ENCODE peak calls at places on chromosomes 6 and 20, in four cellular contexts. A, Q, R and U are unnamed samples.

GRCh38 chr6:117481278-117481925 is 1.1 kb upstream of the DCBLD1 start:
- DNase-seq in A (no peak), Q (peak; percentile 84), R (peak; percentile 41), U (peak; percentile 17)

GRCh38 chr6:13267142-13267621 is 61.2 kb downstream of the TBC1D7 start:
- DNase-seq in A (no peak), Q (no peak), R (no peak), U (no peak)

GRCh38 chr6:102746941-102747340 is 1353.4 kb downstream of the GRIK2 start:
- DNase-seq in A (no peak), Q (no peak), R (no peak), U (no peak)

GRCh38 chr20:24273251-24273650 is 196.2 kb upstream of the SYNDIG1 start:
- DNase-seq in A (no peak), Q (no peak), R (no peak), U (no peak)

GRCh38 chr6:73349311-73349710 is 4.8 kb downstream of the DPPA5 start:
- DNase-seq in A (no peak), Q (no peak), R (peak; percentile 93), U (no peak)

GRCh38 chr20:22687676-22688360 is 103.4 kb upstream of the FOXA2 start:
- DNase-seq in A (no peak), Q (no peak), R (no peak), U (no peak)

GRCh38 chr6:142518761-142519160 is 217.0 kb downstream of the ADGRG6 start:
- DNase-seq in A (no peak), Q (no peak), R (no peak), U (no peak)

GRCh38 chr6:10410214-10410873 is 4.5 kb downstream of the TFAP2A start:
- DNase-seq in A (no peak), Q (no peak), R (peak; percentile 39), U (no peak)

GRCh38 chr6:54515713-54516112 is 207.5 kb downstream of the TINAG start:
- DNase-seq in A (no peak), Q (no peak), R (no peak), U (no peak)

GRCh38 chr20:60255866-60256265 is 297.6 kb downstream of the CDH26 start:
- DNase-seq in A (no peak), Q (no peak), R (no peak), U (no peak)

GRCh38 chr6:5398530-5398929 is 137.2 kb downstream of the FARS2 start:
- DNase-seq in A (no peak), Q (peak; percentile 35), R (peak; percentile 61), U (peak; percentile 53)

GRCh38 chr6:13472099-13472498 is 15.3 kb downstream of the GFOD1 start:
- DNase-seq in A (no peak), Q (no peak), R (no peak), U (no peak)

GRCh38 chr20:8129211-8129986 is 2.7 kb upstream of the PLCB1 start:
- DNase-seq in A (no peak), Q (peak; percentile 86), R (no peak), U (no peak)

GRCh38 chr6:106254636-106255035 is 70.9 kb downstream of the ATG5 start:
- DNase-seq in A (no peak), Q (no peak), R (no peak), U (no peak)

GRCh38 chr20:53778041-53778516 is 184.4 kb upstream of the ZNF217 start:
- DNase-seq in A (no peak), Q (no peak), R (no peak), U (no peak)

GRCh38 chr6:33390173-33390572 is 1.4 kb upstream of the KIFC1 start:
- DNase-seq in A (no peak), Q (no peak), R (no peak), U (no peak)

GRCh38 chr6:33392168-33392947 is 735 bp downstream of the KIFC1 start:
- DNase-seq in A (no peak), Q (no peak), R (peak; percentile 21), U (no peak)

GRCh38 chr6:33390767-33391277 is 801 bp upstream of the KIFC1 start:
- DNase-seq in A (no peak), Q (no peak), R (no peak), U (no peak)

GRCh38 chr6:33392979-33393378 is 1.4 kb downstream of the KIFC1 start:
- DNase-seq in A (no peak), Q (no peak), R (no peak), U (no peak)

GRCh38 chr6:33391278-33392167 is at the start of gene KIFC1:
- DNase-seq in A (peak; percentile 99), Q (peak; percentile 100), R (peak; percentile 99), U (peak; percentile 98)
- TF ChIP-seq POLR2AphosphoS5 in A (peak; percentile 38), Q (peak; percentile 41), R (peak; percentile 64), U (peak; percentile 52)

DNA sequence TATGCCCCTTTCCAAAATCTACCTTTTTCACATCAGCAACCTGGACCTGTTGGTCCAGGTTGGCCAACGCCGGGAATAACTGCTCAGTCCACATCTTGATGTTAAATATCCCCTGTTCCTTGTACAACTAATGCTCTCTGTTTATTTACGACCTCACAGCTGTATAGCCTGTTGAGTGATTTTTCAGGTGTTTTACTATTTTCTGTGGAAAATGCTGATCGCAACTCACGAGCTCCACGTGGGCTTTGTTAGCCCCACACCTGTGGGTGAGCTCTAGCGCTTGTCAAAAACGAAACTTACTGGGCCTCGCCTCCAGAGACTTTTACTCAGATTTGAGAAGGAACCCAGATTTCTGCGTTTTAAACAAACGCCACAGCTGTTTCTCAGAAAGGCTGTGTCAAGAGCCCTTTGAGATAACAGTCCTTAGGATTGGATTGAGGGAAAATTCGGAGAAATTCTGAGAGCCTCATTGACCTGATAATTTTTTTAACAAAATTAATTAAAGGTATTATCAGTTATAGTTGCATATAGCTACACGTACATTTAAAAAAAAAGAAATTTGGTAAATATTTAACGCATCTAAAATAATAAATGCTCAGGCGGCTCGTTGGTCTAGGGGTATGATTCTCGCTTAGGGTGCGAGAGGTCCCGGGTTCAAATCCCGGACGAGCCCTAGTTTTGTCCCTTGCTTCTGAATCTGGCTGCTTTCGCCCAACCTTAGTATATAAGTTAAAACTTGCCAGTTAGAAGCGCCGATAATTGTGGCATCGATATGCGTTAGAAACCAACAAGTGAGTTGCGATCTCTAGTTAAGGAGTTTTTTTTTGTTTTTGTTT is 16.7 kb downstream of the HMGN4 start:
- DNase-seq in A (no peak), Q (peak; percentile 69), R (peak; percentile 68), U (no peak)
- TF ChIP-seq JUNB in A (no peak), Q (no peak), R (no peak), U (no peak)

GRCh38 chr6:31345026-31345730 is 11.8 kb downstream of the HLA-B start:
- DNase-seq in A (no peak), Q (no peak), R (no peak), U (no peak)
- TF ChIP-seq POLR2AphosphoS5 in A (no peak), Q (no peak), R (no peak), U (no peak)

DNA sequence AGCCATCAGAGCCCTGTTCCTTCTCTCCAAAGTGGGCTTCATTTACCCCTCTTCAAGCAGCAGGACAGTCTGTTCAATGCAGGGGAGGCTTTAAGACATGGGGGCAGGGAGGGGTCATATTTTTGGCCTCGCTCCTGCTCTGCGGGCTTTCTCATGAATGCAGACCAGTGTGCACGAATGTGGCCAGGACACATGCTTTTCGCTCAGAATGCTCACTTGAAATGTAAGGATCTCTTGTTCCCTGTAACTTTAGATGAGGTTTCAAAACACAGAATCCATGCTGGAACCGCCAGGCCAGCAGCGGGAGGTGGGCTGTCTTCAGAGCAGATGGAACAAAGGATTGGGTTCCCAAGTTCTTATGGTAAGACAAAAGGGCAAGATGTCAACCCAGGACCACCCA is 78.4 kb upstream of the AKAP12 start:
- DNase-seq in A (no peak), Q (no peak), R (no peak), U (no peak)
- TF ChIP-seq JUNB in A (no peak), Q (no peak), R (no peak), U (no peak)

DNA sequence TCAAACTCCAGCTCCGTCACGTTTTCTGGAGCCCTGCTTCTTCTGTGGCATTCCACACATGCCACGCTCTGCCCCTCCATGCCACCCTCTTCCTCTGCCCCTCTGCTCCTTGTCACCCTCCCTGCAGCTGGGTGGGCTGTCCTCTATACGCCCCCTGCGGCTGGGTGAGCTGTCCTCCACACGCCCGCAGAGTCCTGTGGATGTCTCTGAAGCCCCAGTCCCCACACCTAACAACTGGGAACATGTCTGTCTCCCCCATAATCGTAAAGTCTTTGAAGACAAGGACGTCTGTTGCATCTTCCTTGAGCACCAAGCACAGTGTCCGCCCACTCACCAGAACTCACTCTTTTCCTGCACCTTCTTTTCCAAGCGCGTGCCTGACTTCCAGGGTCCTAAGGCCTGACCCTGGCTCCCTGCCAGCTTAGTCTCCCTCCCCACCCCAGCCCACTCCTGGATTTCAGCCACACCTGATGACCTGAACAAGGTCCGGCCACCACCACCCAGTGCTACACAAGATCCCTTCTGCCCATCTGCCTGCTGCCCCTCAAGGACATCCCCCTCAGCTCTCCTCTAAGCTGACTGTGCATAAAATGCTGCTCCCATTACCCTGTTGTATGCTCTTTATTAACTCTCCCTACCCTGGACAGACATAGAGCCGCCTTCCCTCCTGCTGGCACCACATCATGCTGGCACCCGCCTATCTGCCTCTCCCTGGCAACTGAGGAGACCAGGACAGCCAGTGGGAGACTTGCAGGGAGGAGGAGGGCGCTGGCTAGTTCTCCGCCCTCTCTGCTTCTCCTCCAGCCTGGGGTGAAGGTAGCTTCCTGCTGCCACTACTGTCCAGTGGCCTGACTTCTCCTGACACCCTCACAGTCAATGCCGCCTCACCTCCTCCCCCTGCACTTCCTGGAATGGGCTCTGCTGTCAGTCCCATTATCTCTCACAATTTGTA is 10.7 kb upstream of the PRR18 start:
- DNase-seq in A (no peak), Q (peak; percentile 12), R (no peak), U (no peak)
- TF ChIP-seq POLR2AphosphoS5 in A (peak; percentile 60), Q (no peak), R (peak; percentile 17), U (no peak)

DNA sequence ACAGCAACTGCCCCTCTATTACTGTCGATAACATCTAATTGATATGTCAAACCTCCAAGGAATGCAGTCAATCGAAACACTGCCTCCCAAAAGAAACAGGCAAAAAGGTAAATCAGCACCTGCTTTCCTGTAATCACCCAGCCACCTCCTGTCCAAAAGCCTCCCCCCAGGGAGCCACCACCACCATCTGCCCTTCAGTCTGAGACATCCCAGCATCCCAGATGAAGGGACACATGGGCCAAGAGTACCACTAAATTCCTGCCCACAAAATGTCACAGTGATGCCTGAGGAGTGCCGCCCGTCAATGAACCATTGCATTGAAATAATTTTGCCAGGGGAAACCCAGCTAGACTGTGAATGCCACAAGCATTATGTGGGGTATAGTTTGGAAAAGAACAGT is 401.7 kb downstream of the ZFAND3 start:
- DNase-seq in A (no peak), Q (no peak), R (no peak), U (no peak)
- TF ChIP-seq JUNB in A (no peak), Q (no peak), R (no peak), U (no peak)

GRCh38 chr20:12963456-12963855 is 45.3 kb upstream of the SPTLC3 start:
- DNase-seq in A (no peak), Q (no peak), R (no peak), U (no peak)
- TF ChIP-seq POLR2AphosphoS5 in A (no peak), Q (no peak), R (no peak), U (no peak)